ENCODE peak calls at places on chromosome 10, in four cellular contexts. P is AG09309, B is HCT116, D is IMR-90. O is an unnamed sample.

GRCh38 chr10:21675157-21675796 is 141.2 kb downstream of the MLLT10 start:
- DNase-seq in D (peak), B (peak), P (no peak), O (peak)

GRCh38 chr10:104349623-104350142 is 4.0 kb upstream of the CFAP58 start:
- DNase-seq in D (peak), B (no peak), P (no peak), O (no peak)

GRCh38 chr10:92264249-92264648 is 26.6 kb downstream of the CPEB3 start:
- DNase-seq in D (no peak), B (no peak), P (no peak), O (no peak)

GRCh38 chr10:34102917-34103506 is 712.1 kb downstream of the PARD3 start:
- DNase-seq in B (no peak), P (peak), D (peak), O (no peak)

GRCh38 chr10:126252884-126253612 is 135.2 kb downstream of the ADAM12 start:
- DNase-seq in D (peak), P (peak), B (no peak), O (no peak)

GRCh38 chr10:80596391-80597257 is 58.9 kb downstream of the SH2D4B start:
- DNase-seq in B (peak), P (no peak), D (peak), O (peak)

GRCh38 chr10:102758226-102758932 is 14.6 kb downstream of the WBP1L start:
- DNase-seq in P (no peak), B (no peak), D (no peak), O (no peak)

GRCh38 chr10:79147796-79148451 is 79.2 kb downstream of the ZMIZ1 start:
- DNase-seq in B (no peak), D (no peak), P (no peak), O (no peak)

GRCh38 chr10:44245601-44245938 is 139.3 kb downstream of the CXCL12 start:
- DNase-seq in D (peak), P (no peak), B (no peak), O (no peak)

GRCh38 chr10:51092402-51092801 is 18.1 kb downstream of the PRKG1 start:
- DNase-seq in D (peak), B (no peak), P (no peak), O (no peak)

GRCh38 chr10:84540617-84541288 is 212.4 kb downstream of the CCSER2 start:
- DNase-seq in D (peak), P (no peak), B (no peak), O (peak)

GRCh38 chr10:76881477-76882220 is 756.0 kb downstream of the KCNMA1 start:
- DNase-seq in D (peak), P (peak), B (no peak), O (no peak)

GRCh38 chr10:118870467-118871243 is 115.9 kb upstream of the CACUL1 start:
- DNase-seq in B (no peak), P (peak), D (peak), O (no peak)

GRCh38 chr10:69101451-69102095 is 13.7 kb downstream of the SRGN start:
- DNase-seq in D (peak), B (no peak), P (no peak), O (no peak)

GRCh38 chr10:68603766-68604165 is 43.6 kb downstream of the TET1 start:
- DNase-seq in B (no peak), P (no peak), D (no peak), O (no peak)

GRCh38 chr10:100805543-100806355 is 60.4 kb downstream of the PAX2 start:
- DNase-seq in B (no peak), P (no peak), D (no peak), O (peak)

GRCh38 chr10:124050021-124051015 is 43.1 kb downstream of the CHST15 start:
- DNase-seq in D (no peak), B (no peak), P (no peak), O (no peak)

GRCh38 chr10:79375321-79376077 is 28.2 kb downstream of the PPIF start:
- DNase-seq in P (no peak), D (peak), B (no peak), O (no peak)

GRCh38 chr10:130407052-130407451 is 270.9 kb downstream of the GLRX3 start:
- DNase-seq in D (no peak), B (no peak), P (no peak), O (no peak)

GRCh38 chr10:70699659-70700174 is 27.4 kb downstream of the ADAMTS14 start:
- DNase-seq in D (no peak), B (no peak), P (no peak), O (no peak)

GRCh38 chr10:93915603-93916002 is 21.8 kb downstream of the SLC35G1 start:
- DNase-seq in P (no peak), B (no peak), D (no peak), O (no peak)

GRCh38 chr10:116147162-116147906 is 125.7 kb downstream of the GFRA1 start:
- DNase-seq in D (no peak), P (no peak), B (no peak), O (peak)

GRCh38 chr10:122461367-122461728 is at the start of gene HTRA1:
- DNase-seq in P (no peak), B (no peak), D (peak), O (peak)

GRCh38 chr10:72027498-72027897 is 60.9 kb downstream of the SPOCK2 start:
- DNase-seq in B (peak), P (no peak), D (peak), O (no peak)

GRCh38 chr10:58291538-58292174 is 22.7 kb downstream of the CISD1 start:
- DNase-seq in B (peak), D (peak), P (no peak), O (no peak)

GRCh38 chr10:55631071-55631654 is 729.9 kb downstream of the ZWINT start:
- DNase-seq in D (no peak), P (no peak), B (no peak), O (peak)

GRCh38 chr10:46091834-46092522 is 45.9 kb upstream of the MSMB start:
- DNase-seq in P (no peak), D (no peak), B (no peak), O (no peak)

GRCh38 chr10:67834375-67834774 is 3.6 kb downstream of the DNAJC12 start:
- DNase-seq in P (no peak), B (no peak), D (no peak), O (no peak)

GRCh38 chr10:76303682-76304316 is 872.4 kb downstream of the LRMDA start:
- DNase-seq in D (peak), B (peak), P (peak), O (peak)

GRCh38 chr10:79202188-79203013 is 133.6 kb downstream of the ZMIZ1 start:
- DNase-seq in P (no peak), B (no peak), D (peak), O (peak)

GRCh38 chr10:23293145-23293724 is 51.4 kb downstream of the C10orf67 start:
- DNase-seq in B (peak), P (no peak), D (peak), O (peak)

GRCh38 chr10:97686301-97686961 is 610 bp downstream of the AVPI1 start:
- DNase-seq in B (no peak), D (no peak), P (no peak), O (no peak)

GRCh38 chr10:92124524-92125168 is 166.2 kb downstream of the CPEB3 start:
- DNase-seq in P (peak), B (no peak), D (peak), O (no peak)

DNA sequence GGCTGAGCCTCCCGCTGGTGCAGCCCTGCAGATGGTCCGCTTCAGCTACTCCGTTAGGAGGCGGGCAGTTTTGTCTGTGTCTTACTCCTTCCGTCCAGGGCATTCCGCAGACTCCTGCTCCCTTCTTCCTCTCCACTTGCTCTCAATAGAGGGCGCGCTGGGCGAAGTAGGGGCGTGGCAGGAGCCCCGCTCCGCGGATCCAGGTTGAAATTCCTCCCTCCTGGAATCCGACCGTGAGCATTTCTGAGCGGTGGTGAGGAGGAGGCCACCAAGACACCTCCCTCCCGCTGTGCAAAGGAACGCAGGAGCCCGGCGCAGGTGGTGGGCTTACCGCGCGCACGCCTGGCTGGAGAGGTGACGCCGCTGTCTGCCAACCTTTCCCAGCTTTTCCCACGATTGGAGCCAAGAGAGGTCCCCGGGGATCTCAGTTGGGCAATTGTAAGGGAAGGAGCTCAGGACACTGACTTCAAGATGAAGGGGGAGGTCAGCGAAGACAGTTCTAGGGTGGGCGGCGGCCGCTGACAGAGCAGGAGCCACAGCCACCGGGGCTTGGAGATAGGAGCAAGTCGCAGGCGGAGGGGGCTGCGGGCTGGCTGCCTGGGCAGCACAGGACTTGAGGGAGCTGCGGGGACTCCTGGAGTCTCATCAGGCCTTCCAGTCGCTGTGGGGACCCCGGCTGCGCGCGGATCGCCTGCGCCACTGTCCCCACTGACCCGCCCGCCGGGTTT is 1011.3 kb downstream of the XPNPEP1 start:
- DNase-seq in B (no peak), D (peak), P (no peak), O (peak)
- TF ChIP-seq CTCF in B (no peak), D (peak), P (peak), O (no peak)

GRCh38 chr10:48383393-48383792 is 76.9 kb downstream of the MAPK8 start:
- DNase-seq in B (no peak), P (no peak), D (no peak), O (no peak)
- TF ChIP-seq CTCF in B (no peak), P (no peak), D (no peak), O (no peak)

DNA sequence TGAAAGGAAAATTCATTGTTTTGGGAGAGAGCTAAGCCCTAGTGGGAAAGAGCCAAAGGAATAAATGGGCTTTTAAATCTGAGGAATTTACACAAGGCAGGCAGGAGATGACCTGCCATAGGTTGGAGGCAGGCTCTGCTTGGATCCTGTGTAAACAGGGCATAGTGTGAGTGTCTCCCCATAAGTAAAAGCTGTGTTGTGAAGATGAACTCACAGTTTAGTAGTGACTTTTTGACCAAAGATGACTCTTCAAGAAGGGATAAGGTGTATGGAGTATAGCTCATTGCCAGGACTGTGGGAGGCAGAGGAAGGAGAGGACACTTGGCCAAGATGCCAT is 63.2 kb downstream of the KAT6B start:
- DNase-seq in B (no peak), D (no peak), P (no peak), O (no peak)
- TF ChIP-seq CTCF in B (no peak), D (no peak), P (no peak), O (no peak)

GRCh38 chr10:96342402-96342801 is 16.4 kb downstream of the OPALIN start:
- DNase-seq in B (no peak), P (no peak), D (no peak), O (no peak)

GRCh38 chr10:96341219-96342182 is 17.3 kb downstream of the OPALIN start:
- DNase-seq in P (no peak), D (no peak), B (no peak), O (no peak)

GRCh38 chr10:96338279-96338925 is 20.4 kb downstream of the OPALIN start:
- DNase-seq in D (no peak), P (no peak), B (no peak), O (no peak)

GRCh38 chr10:96339383-96339782 is 19.4 kb downstream of the OPALIN start:
- DNase-seq in D (no peak), P (no peak), B (no peak), O (no peak)

GRCh38 chr10:96339956-96340904 is 18.6 kb downstream of the OPALIN start:
- DNase-seq in D (peak), B (peak), P (peak), O (peak)
- TF ChIP-seq CTCF in D (peak), B (peak), P (peak), O (peak)